ENCODE peak calls at places on chromosome 18, in four cellular contexts. One of them, this sample, is unnamed.

GRCh38 chr18:400466-400865 is 100.0 kb downstream of the COLEC12 start:
- DNase-seq in SK-N-SH: no peak
- DNase-seq in HepG2: no peak
- DNase-seq in GM12878: no peak
- DNase-seq in this sample: no peak

GRCh38 chr18:73715228-73715670 is 432.4 kb downstream of the FBXO15 start:
- DNase-seq in SK-N-SH: no peak
- DNase-seq in HepG2: no peak
- DNase-seq in GM12878: no peak
- DNase-seq in this sample: peak

GRCh38 chr18:56709463-56709862 is 58.3 kb downstream of the WDR7 start:
- DNase-seq in SK-N-SH: peak
- DNase-seq in HepG2: peak
- DNase-seq in GM12878: peak
- DNase-seq in this sample: peak

GRCh38 chr18:44826418-44827259 is 146.0 kb downstream of the SETBP1 start:
- DNase-seq in SK-N-SH: no peak
- DNase-seq in HepG2: no peak
- DNase-seq in GM12878: no peak
- DNase-seq in this sample: no peak

GRCh38 chr18:36663312-36663711 is 165.5 kb downstream of the TPGS2 start:
- DNase-seq in SK-N-SH: no peak
- DNase-seq in HepG2: no peak
- DNase-seq in GM12878: no peak
- DNase-seq in this sample: no peak

GRCh38 chr18:23378470-23378764 is 74.7 kb upstream of the RIOK3 start:
- DNase-seq in SK-N-SH: no peak
- DNase-seq in HepG2: no peak
- DNase-seq in GM12878: no peak
- DNase-seq in this sample: no peak

GRCh38 chr18:55384551-55385275 is 203.3 kb downstream of the TCF4 start:
- DNase-seq in SK-N-SH: peak
- DNase-seq in HepG2: peak
- DNase-seq in GM12878: no peak
- DNase-seq in this sample: no peak

GRCh38 chr18:24396082-24396623 is 1.5 kb downstream of the OSBPL1A start:
- DNase-seq in SK-N-SH: no peak
- DNase-seq in HepG2: no peak
- DNase-seq in GM12878: no peak
- DNase-seq in this sample: no peak

GRCh38 chr18:21943456-21943855 is 202.9 kb downstream of the MIB1 start:
- DNase-seq in SK-N-SH: no peak
- DNase-seq in HepG2: no peak
- DNase-seq in GM12878: no peak
- DNase-seq in this sample: no peak

GRCh38 chr18:35331367-35332087 is 12.7 kb downstream of the ZNF24 start:
- DNase-seq in SK-N-SH: no peak
- DNase-seq in HepG2: no peak
- DNase-seq in GM12878: no peak
- DNase-seq in this sample: no peak

GRCh38 chr18:12883003-12883683 is 894 bp downstream of the PTPN2 start:
- DNase-seq in SK-N-SH: peak
- DNase-seq in HepG2: no peak
- DNase-seq in GM12878: no peak
- DNase-seq in this sample: no peak

GRCh38 chr18:69008538-69008937 is 210.7 kb downstream of the CCDC102B start:
- DNase-seq in SK-N-SH: no peak
- DNase-seq in HepG2: no peak
- DNase-seq in GM12878: no peak
- DNase-seq in this sample: no peak

GRCh38 chr18:10442551-10442971 is 11.9 kb upstream of the APCDD1 start:
- DNase-seq in SK-N-SH: no peak
- DNase-seq in HepG2: no peak
- DNase-seq in GM12878: no peak
- DNase-seq in this sample: no peak

GRCh38 chr18:22309191-22309590 is 108.5 kb downstream of the CTAGE1 start:
- DNase-seq in SK-N-SH: no peak
- DNase-seq in HepG2: no peak
- DNase-seq in GM12878: no peak
- DNase-seq in this sample: no peak

GRCh38 chr18:73153271-73153670 is 285.5 kb upstream of the NETO1 start:
- DNase-seq in SK-N-SH: no peak
- DNase-seq in HepG2: no peak
- DNase-seq in GM12878: no peak
- DNase-seq in this sample: no peak

GRCh38 chr18:68532328-68532885 is 182.5 kb downstream of the TMX3 start:
- DNase-seq in SK-N-SH: no peak
- DNase-seq in HepG2: no peak
- DNase-seq in GM12878: no peak
- DNase-seq in this sample: no peak

GRCh38 chr18:13566941-13567762 is 159.2 kb downstream of the FAM210A start:
- DNase-seq in SK-N-SH: no peak
- DNase-seq in HepG2: no peak
- DNase-seq in GM12878: peak
- DNase-seq in this sample: no peak

GRCh38 chr18:47899107-47899840 is 31.2 kb downstream of the SMAD2 start:
- DNase-seq in SK-N-SH: no peak
- DNase-seq in HepG2: no peak
- DNase-seq in GM12878: no peak
- DNase-seq in this sample: peak

GRCh38 chr18:11320981-11321380 is 171.6 kb upstream of the PIEZO2 start:
- DNase-seq in SK-N-SH: no peak
- DNase-seq in HepG2: no peak
- DNase-seq in GM12878: no peak
- DNase-seq in this sample: no peak

GRCh38 chr18:29749699-29750098 is 1292.8 kb downstream of the DSC3 start:
- DNase-seq in SK-N-SH: no peak
- DNase-seq in HepG2: no peak
- DNase-seq in GM12878: no peak
- DNase-seq in this sample: no peak

GRCh38 chr18:12921178-12921577 is 26.6 kb upstream of the SEH1L start:
- DNase-seq in SK-N-SH: no peak
- DNase-seq in HepG2: peak
- DNase-seq in GM12878: peak
- DNase-seq in this sample: no peak

GRCh38 chr18:73891572-73892421 is 255.8 kb downstream of the FBXO15 start:
- DNase-seq in SK-N-SH: peak
- DNase-seq in HepG2: no peak
- DNase-seq in GM12878: no peak
- DNase-seq in this sample: no peak

GRCh38 chr18:58221060-58221725 is 177.2 kb downstream of the NEDD4L start:
- DNase-seq in SK-N-SH: no peak
- DNase-seq in HepG2: peak
- DNase-seq in GM12878: no peak
- DNase-seq in this sample: peak

GRCh38 chr18:5424903-5425302 is 118.9 kb downstream of the EPB41L3 start:
- DNase-seq in SK-N-SH: no peak
- DNase-seq in HepG2: peak
- DNase-seq in GM12878: no peak
- DNase-seq in this sample: no peak

GRCh38 chr18:53152478-53152877 is 812.5 kb downstream of the DCC start:
- DNase-seq in SK-N-SH: peak
- DNase-seq in HepG2: no peak
- DNase-seq in GM12878: no peak
- DNase-seq in this sample: no peak

GRCh38 chr18:52903858-52904257 is 563.9 kb downstream of the DCC start:
- DNase-seq in SK-N-SH: peak
- DNase-seq in HepG2: peak
- DNase-seq in GM12878: no peak
- DNase-seq in this sample: peak

GRCh38 chr18:31148580-31148979 is 14.1 kb downstream of the DSC1 start:
- DNase-seq in SK-N-SH: no peak
- DNase-seq in HepG2: no peak
- DNase-seq in GM12878: no peak
- DNase-seq in this sample: no peak

GRCh38 chr18:31149351-31149750 is 13.3 kb downstream of the DSC1 start:
- DNase-seq in SK-N-SH: no peak
- DNase-seq in HepG2: no peak
- DNase-seq in GM12878: no peak
- DNase-seq in this sample: no peak

GRCh38 chr18:31143025-31143424 is 19.6 kb downstream of the DSC1 start:
- DNase-seq in SK-N-SH: no peak
- DNase-seq in HepG2: no peak
- DNase-seq in GM12878: no peak
- DNase-seq in this sample: no peak

DNA sequence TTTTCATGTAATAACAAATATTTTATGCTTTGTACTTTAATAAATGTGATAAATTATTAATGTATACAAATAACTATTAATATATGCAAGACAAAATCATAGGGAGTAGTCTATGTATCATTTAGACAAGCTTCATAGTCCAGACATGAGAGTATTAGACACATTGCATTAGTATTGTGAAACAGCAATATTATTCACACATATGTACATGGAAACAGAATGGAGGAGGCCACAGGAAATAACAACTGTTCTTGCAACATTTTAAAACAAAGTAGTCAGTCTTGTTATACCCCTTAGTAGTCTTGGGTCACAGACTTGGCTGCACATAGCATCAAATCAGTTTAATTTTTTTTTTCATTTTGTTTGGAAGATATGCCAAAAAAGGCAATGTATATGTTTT is 15.8 kb downstream of the DSC1 start:
- DNase-seq in SK-N-SH: no peak
- DNase-seq in HepG2: no peak
- DNase-seq in GM12878: no peak
- DNase-seq in this sample: no peak
- TF ChIP-seq PBX3 in SK-N-SH: no peak
- TF ChIP-seq PBX3 in HepG2: no peak
- TF ChIP-seq PBX3 in GM12878: no peak
- TF ChIP-seq PBX3 in this sample: no peak

DNA sequence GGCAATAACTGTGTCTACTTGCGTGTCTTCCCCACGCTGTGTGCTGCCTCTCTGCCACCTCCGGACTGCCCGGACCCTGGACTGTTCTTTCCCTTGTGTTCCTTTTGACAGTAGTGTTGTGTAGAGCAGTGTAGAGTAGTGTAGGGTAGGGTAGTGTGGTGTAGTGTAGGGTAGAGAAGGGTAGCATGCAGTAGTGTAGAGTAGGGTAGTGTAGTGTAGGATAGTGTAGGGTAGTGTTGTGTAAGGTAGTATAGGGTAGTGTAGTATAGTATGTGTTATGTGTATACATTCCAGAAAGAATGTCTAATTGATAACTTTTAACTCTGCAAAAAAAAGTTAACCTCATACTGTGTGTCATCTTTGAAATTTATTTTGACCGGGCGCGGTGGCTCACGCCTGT is 49.7 kb upstream of the ZNF236 start:
- DNase-seq in SK-N-SH: no peak
- DNase-seq in HepG2: no peak
- DNase-seq in GM12878: no peak
- DNase-seq in this sample: no peak
- TF ChIP-seq PBX3 in SK-N-SH: no peak
- TF ChIP-seq PBX3 in HepG2: no peak
- TF ChIP-seq PBX3 in GM12878: no peak
- TF ChIP-seq PBX3 in this sample: no peak

DNA sequence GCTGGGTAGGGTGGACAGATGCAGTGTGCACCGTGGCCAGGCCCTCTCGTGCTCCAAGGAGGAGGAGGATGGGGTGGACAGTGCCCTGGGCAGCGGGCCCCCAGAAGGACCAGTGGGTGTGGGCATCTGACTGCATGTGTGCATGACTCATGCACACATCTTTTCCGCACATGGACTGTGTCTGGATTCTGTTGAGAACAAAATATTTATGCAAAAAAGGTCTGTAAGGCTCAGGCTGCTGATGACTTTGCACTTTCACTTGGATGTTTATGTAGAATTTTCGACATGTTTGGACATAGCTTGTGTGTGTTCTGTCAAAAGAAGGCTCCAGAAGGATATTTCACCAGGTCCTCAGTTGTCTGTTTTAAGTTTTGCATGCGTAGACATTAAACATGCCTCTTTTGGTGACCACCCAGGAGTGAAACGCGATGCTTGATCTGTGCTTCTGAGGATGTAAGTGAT is 45.6 kb downstream of the MTCL1 start:
- DNase-seq in SK-N-SH: peak
- DNase-seq in HepG2: no peak
- DNase-seq in GM12878: no peak
- DNase-seq in this sample: no peak
- TF ChIP-seq PBX3 in SK-N-SH: peak
- TF ChIP-seq PBX3 in HepG2: no peak
- TF ChIP-seq PBX3 in GM12878: no peak
- TF ChIP-seq PBX3 in this sample: no peak

GRCh38 chr18:49561377-49562193 is at the start of gene LIPG:
- DNase-seq in SK-N-SH: peak
- DNase-seq in HepG2: peak
- DNase-seq in GM12878: no peak
- DNase-seq in this sample: peak
- TF ChIP-seq PBX3 in SK-N-SH: no peak
- TF ChIP-seq PBX3 in HepG2: no peak
- TF ChIP-seq PBX3 in GM12878: no peak
- TF ChIP-seq PBX3 in this sample: no peak

GRCh38 chr18:42011053-42011452 is 56.0 kb downstream of the PIK3C3 start:
- DNase-seq in SK-N-SH: no peak
- DNase-seq in HepG2: no peak
- DNase-seq in GM12878: peak
- DNase-seq in this sample: no peak
- TF ChIP-seq PBX3 in SK-N-SH: no peak
- TF ChIP-seq PBX3 in HepG2: no peak
- TF ChIP-seq PBX3 in GM12878: no peak
- TF ChIP-seq PBX3 in this sample: no peak

GRCh38 chr18:46727177-46727576 is 29.7 kb downstream of the ST8SIA5 start:
- DNase-seq in SK-N-SH: no peak
- DNase-seq in HepG2: no peak
- DNase-seq in GM12878: no peak
- DNase-seq in this sample: no peak

GRCh38 chr18:46731316-46731715 is 25.5 kb downstream of the ST8SIA5 start:
- DNase-seq in SK-N-SH: no peak
- DNase-seq in HepG2: no peak
- DNase-seq in GM12878: no peak
- DNase-seq in this sample: no peak

GRCh38 chr18:46725310-46725709 is 31.5 kb downstream of the ST8SIA5 start:
- DNase-seq in SK-N-SH: no peak
- DNase-seq in HepG2: no peak
- DNase-seq in GM12878: no peak
- DNase-seq in this sample: no peak

GRCh38 chr18:46732201-46732600 is 24.7 kb downstream of the ST8SIA5 start:
- DNase-seq in SK-N-SH: no peak
- DNase-seq in HepG2: no peak
- DNase-seq in GM12878: no peak
- DNase-seq in this sample: no peak

GRCh38 chr18:46728219-46728930 is 28.5 kb downstream of the ST8SIA5 start:
- DNase-seq in SK-N-SH: no peak
- DNase-seq in HepG2: no peak
- DNase-seq in GM12878: no peak
- DNase-seq in this sample: no peak
- TF ChIP-seq PBX3 in SK-N-SH: no peak
- TF ChIP-seq PBX3 in HepG2: no peak
- TF ChIP-seq PBX3 in GM12878: no peak
- TF ChIP-seq PBX3 in this sample: no peak

GRCh38 chr18:79934311-79935097 is 16.9 kb downstream of the SLC66A2 start:
- DNase-seq in SK-N-SH: no peak
- DNase-seq in HepG2: peak
- DNase-seq in GM12878: no peak
- DNase-seq in this sample: no peak
- TF ChIP-seq PBX3 in SK-N-SH: no peak
- TF ChIP-seq PBX3 in HepG2: no peak
- TF ChIP-seq PBX3 in GM12878: no peak
- TF ChIP-seq PBX3 in this sample: no peak

This sample was measured in A549.